ENCODE peak calls at places on chromosome 3, in six cellular contexts. X is neural progenitor cell, D is fibroblast of lung, R is mesenchymal stem cell, N is astrocyte, T is neuronal stem cell. M is an unnamed sample. For H3K27me3, the result is how much of the 10 kb centered on the place peaks cover.

GRCh38 chr3:47954562-47954961 is 61.7 kb downstream of the MAP4 start:
- DNase-seq in T (no peak), D (peak), N (peak), R (no peak), X (no peak), M (no peak)

GRCh38 chr3:141795311-141795710 is 32.1 kb downstream of the GRK7 start:
- DNase-seq in X (no peak), T (no peak), N (no peak), R (no peak), D (no peak), M (no peak)

GRCh38 chr3:38130631-38131065 is 6.3 kb downstream of the ACAA1 start:
- DNase-seq in T (no peak), X (no peak), R (no peak), N (no peak), D (no peak), M (no peak)

GRCh38 chr3:108862865-108863798 is 40.5 kb downstream of the TRAT1 start:
- DNase-seq in N (peak), X (no peak), T (no peak), R (peak), D (peak), M (no peak)

GRCh38 chr3:46715507-46716175 is 2.0 kb downstream of the PRSS50 start:
- DNase-seq in T (no peak), N (no peak), X (no peak), R (no peak), D (no peak), M (peak)

GRCh38 chr3:132803889-132804288 is 81.7 kb upstream of the NPHP3 start:
- DNase-seq in X (peak), R (no peak), T (no peak), N (no peak), D (peak), M (no peak)

GRCh38 chr3:138497021-138497420 is 62.6 kb downstream of the ESYT3 start:
- DNase-seq in T (no peak), D (no peak), R (no peak), X (no peak), N (no peak), M (no peak)

GRCh38 chr3:141669434-141669833 is 68.7 kb upstream of the RNF7 start:
- DNase-seq in R (no peak), T (no peak), N (no peak), D (no peak), X (no peak), M (no peak)

GRCh38 chr3:157793745-157794144 is 290.5 kb upstream of the VEPH1 start:
- DNase-seq in D (no peak), T (no peak), X (no peak), N (no peak), R (no peak), M (no peak)

GRCh38 chr3:172787019-172787418 is 36.5 kb downstream of the ECT2 start:
- DNase-seq in D (no peak), T (no peak), N (no peak), X (no peak), R (no peak), M (no peak)

GRCh38 chr3:54309601-54310000 is 187.2 kb downstream of the CACNA2D3 start:
- DNase-seq in N (no peak), X (peak), D (no peak), T (no peak), R (no peak), M (no peak)

GRCh38 chr3:166860217-166860616 is 519.9 kb downstream of the ZBBX start:
- DNase-seq in T (no peak), R (no peak), N (no peak), D (no peak), X (no peak), M (no peak)

GRCh38 chr3:11379824-11380281 is 107.7 kb downstream of the ATG7 start:
- DNase-seq in N (peak), D (peak), X (no peak), T (no peak), R (peak), M (no peak)

GRCh38 chr3:126867526-126868200 is 115.3 kb upstream of the PLXNA1 start:
- DNase-seq in R (no peak), N (no peak), D (no peak), X (no peak), T (no peak), M (no peak)

GRCh38 chr3:197554196-197554561 is 1.6 kb downstream of the BDH1 start:
- DNase-seq in T (no peak), R (no peak), N (no peak), D (no peak), X (no peak), M (peak)

GRCh38 chr3:16176391-16177030 is 2.0 kb downstream of the GALNT15 start:
- DNase-seq in R (no peak), T (no peak), D (peak), N (no peak), X (no peak), M (no peak)

GRCh38 chr3:116842254-116842957 is 132.8 kb downstream of the TUSC7 start:
- DNase-seq in N (no peak), T (no peak), D (no peak), X (peak), R (no peak), M (no peak)

GRCh38 chr3:98343647-98344507 is 9.8 kb upstream of the OR5K4 start:
- DNase-seq in N (no peak), D (no peak), X (peak), T (peak), R (peak), M (peak)

GRCh38 chr3:139994891-139995290 is 59.9 kb downstream of the CLSTN2 start:
- DNase-seq in N (no peak), D (no peak), X (no peak), R (no peak), T (no peak), M (no peak)

GRCh38 chr3:132090921-132091320 is 56.1 kb upstream of the CPNE4 start:
- DNase-seq in T (no peak), D (peak), X (no peak), R (no peak), N (peak), M (peak)

GRCh38 chr3:39707314-39707909 is 102.0 kb upstream of the MYRIP start:
- DNase-seq in T (peak), N (peak), X (peak), D (peak), R (peak), M (peak)

GRCh38 chr3:177934001-177934891 is 602.0 kb upstream of the KCNMB2 start:
- DNase-seq in N (peak), D (peak), R (peak), X (no peak), T (no peak), M (no peak)

GRCh38 chr3:52469001-52469400 is 13.6 kb downstream of the NISCH start:
- DNase-seq in D (no peak), N (no peak), T (no peak), X (no peak), R (no peak), M (no peak)

GRCh38 chr3:189041482-189042090 is 130.2 kb upstream of the TPRG1 start:
- DNase-seq in R (peak), N (peak), X (peak), T (peak), D (peak), M (peak)

GRCh38 chr3:184514151-184514490 is 47.5 kb upstream of the EPHB3 start:
- DNase-seq in R (no peak), T (no peak), N (no peak), D (no peak), X (peak), M (peak)
- H3K4me2 ChIP-seq in R (no peak), T (peak), N (peak), D (peak), X (peak), M (peak)

DNA sequence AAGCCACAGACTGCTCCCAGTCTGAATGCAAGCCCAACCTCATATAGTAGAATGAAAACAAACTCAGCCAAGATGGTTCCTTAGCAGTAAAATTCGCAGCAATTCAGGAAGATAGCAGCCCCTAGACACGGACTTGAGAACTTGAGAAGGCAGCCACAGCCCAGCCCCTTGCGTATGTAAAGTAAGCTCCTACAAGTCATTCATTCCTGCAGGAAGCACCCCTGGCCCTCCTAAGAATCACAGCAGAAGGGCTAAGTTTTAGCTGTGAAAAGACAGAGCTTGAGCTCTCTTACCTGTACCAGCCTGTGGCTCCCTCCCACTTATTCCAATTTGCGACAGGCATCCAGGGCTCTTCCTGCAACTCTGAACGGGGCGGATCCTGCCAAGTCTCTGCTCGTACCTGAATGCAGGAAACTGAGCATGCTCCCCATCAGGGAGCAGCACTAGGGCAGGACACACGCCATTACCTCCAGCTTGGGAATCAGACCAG is 136.4 kb downstream of the MAGI1 start:
- DNase-seq in X (peak), D (peak), N (no peak), T (no peak), R (no peak), M (no peak)
- H3K4me3 ChIP-seq in X (peak), D (no peak), N (no peak), T (no peak), R (no peak), M (no peak)

DNA sequence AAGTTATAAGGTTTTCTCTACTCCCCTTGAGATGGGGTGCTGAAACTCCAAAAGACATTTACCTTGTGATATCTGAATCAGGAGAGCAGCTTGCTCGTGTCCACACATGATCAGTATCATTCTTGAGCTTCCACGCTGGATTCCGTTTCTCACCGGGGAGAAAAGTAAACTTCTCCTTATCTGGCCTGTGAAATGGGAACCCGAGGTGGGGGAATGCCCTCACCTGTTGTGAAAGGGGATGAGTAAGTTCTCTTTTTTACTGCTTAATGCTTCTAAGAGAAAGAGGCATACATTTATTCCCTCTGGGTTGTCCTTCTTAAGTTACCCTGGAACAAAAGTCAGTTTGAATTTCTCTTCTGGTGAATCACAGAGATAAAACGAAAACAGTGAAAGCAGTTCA is 440.5 kb upstream of the ADAMTS9 start:
- DNase-seq in T (no peak), X (no peak), N (no peak), R (no peak), D (no peak), M (no peak)
- H3K27me3 ChIP-seq in T (under half), X (under half), N (under half), R (under half), D (under half), M (under half)

DNA sequence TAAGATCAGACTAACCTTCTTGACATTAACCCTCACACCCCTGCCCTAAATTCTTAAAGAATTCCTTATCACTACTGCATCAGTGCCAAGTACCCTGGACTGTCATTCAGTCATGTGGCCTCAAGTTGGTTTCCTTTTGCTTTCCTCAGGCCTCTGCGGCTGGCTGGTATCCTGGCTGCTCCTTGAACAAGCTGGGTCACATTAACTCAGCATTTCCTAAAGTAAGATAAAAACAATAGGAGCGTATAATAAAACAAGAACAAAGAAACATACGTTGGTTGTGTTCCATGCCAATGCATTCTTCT is 31.1 kb upstream of the ARHGEF26 start:
- DNase-seq in R (no peak), D (no peak), N (no peak), X (no peak), T (no peak), M (no peak)
- H3K4me2 ChIP-seq in R (no peak), D (no peak), N (no peak), X (no peak), T (no peak), M (no peak)

GRCh38 chr3:23404241-23404640 is 201.1 kb downstream of the UBE2E2 start:
- DNase-seq in R (no peak), T (no peak), X (no peak), N (no peak), D (peak), M (peak)
- H3K4me3 ChIP-seq in R (no peak), T (no peak), X (no peak), N (no peak), D (no peak), M (no peak)

GRCh38 chr3:120726784-120727183 is 15.5 kb downstream of the RABL3 start:
- DNase-seq in N (peak), T (no peak), X (no peak), D (peak), R (no peak), M (no peak)
- H3K27me3 ChIP-seq in N (under half), T (under half), X (under half), D (under half), R (under half), M (under half)

GRCh38 chr3:29347412-29347811 is 66.5 kb downstream of the RBMS3 start:
- DNase-seq in T (no peak), R (no peak), D (no peak), X (no peak), N (no peak), M (no peak)

GRCh38 chr3:29345923-29346322 is 65.1 kb downstream of the RBMS3 start:
- DNase-seq in X (no peak), D (no peak), R (no peak), N (no peak), T (no peak), M (no peak)

GRCh38 chr3:29348311-29348710 is 67.4 kb downstream of the RBMS3 start:
- DNase-seq in X (no peak), R (no peak), D (no peak), N (no peak), T (no peak), M (no peak)

GRCh38 chr3:29344986-29345385 is 64.1 kb downstream of the RBMS3 start:
- DNase-seq in X (no peak), D (no peak), R (no peak), N (no peak), T (no peak), M (no peak)

GRCh38 chr3:29346828-29347227 is 66.0 kb downstream of the RBMS3 start:
- DNase-seq in D (peak), X (no peak), R (peak), T (no peak), N (peak), M (peak)
- H3K4me2 ChIP-seq in D (no peak), X (no peak), R (no peak), T (no peak), N (peak), M (peak)

GRCh38 chr3:30161370-30161769 is 445.0 kb upstream of the TGFBR2 start:
- DNase-seq in T (no peak), N (peak), D (peak), R (no peak), X (no peak), M (no peak)
- H3K4me3 ChIP-seq in T (no peak), N (no peak), D (no peak), R (no peak), X (no peak), M (no peak)

DNA sequence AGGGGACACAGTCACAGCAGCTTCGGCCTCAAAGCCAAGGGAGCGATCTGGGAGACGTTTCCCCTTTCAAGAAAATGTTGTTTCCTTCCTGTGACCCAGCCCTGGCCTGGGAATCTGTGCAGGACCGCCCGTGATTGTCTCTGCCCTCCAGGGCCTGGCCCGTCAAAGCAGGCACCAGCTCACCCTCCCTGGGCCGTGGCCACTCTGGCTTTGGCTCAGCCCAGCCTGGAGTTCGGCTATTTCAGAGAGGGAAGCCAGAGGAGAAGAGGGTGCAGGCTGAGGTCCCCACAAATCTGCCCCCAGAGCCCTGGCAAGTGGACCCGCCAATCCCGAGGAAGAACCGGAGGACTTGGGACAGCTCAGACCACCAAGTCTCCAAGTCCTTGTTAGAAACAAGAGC is 12.7 kb downstream of the GATA2 start:
- DNase-seq in D (no peak), N (no peak), T (no peak), X (no peak), R (no peak), M (peak)
- H3K27me3 ChIP-seq in D (under half), N (half or more), T (under half), X (half or more), R (half or more), M (under half)